ENCODE peak calls at places on chromosomes 7 and 10, in four cellular contexts. One of them, this sample, is unnamed.

GRCh38 chr7:70696139-70696782 is 435.7 kb upstream of the GALNT17 start:
- DNase-seq in body of pancreas: no peak
- DNase-seq in tibial nerve: no peak
- DNase-seq in IMR-90: peak; percentile 52
- DNase-seq in this sample: no peak

GRCh38 chr7:36182854-36183604 is 30.0 kb downstream of the EEPD1 start:
- DNase-seq in body of pancreas: peak; percentile 40
- DNase-seq in tibial nerve: no peak
- DNase-seq in IMR-90: no peak
- DNase-seq in this sample: no peak

GRCh38 chr10:58028597-58029366 is 238.9 kb downstream of the IPMK start:
- DNase-seq in body of pancreas: no peak
- DNase-seq in tibial nerve: no peak
- DNase-seq in IMR-90: peak; percentile 89
- DNase-seq in this sample: no peak

GRCh38 chr7:3300221-3300650 is 816 bp upstream of the SDK1 start:
- DNase-seq in body of pancreas: peak; percentile 49
- DNase-seq in tibial nerve: no peak
- DNase-seq in IMR-90: peak; percentile 15
- DNase-seq in this sample: no peak

GRCh38 chr7:125423444-125424155 is 494.0 kb upstream of the POT1 start:
- DNase-seq in body of pancreas: no peak
- DNase-seq in tibial nerve: no peak
- DNase-seq in IMR-90: no peak
- DNase-seq in this sample: no peak

GRCh38 chr7:157253850-157254249 is 83.0 kb upstream of the DNAJB6 start:
- DNase-seq in body of pancreas: peak; percentile 92
- DNase-seq in tibial nerve: no peak
- DNase-seq in IMR-90: no peak
- DNase-seq in this sample: peak; percentile 98

GRCh38 chr10:75034131-75034512 is 77.3 kb upstream of the SAMD8 start:
- DNase-seq in body of pancreas: no peak
- DNase-seq in tibial nerve: no peak
- DNase-seq in IMR-90: no peak
- DNase-seq in this sample: no peak

GRCh38 chr7:132654150-132654549 is 77.9 kb upstream of the PLXNA4 start:
- DNase-seq in body of pancreas: no peak
- DNase-seq in tibial nerve: no peak
- DNase-seq in IMR-90: no peak
- DNase-seq in this sample: no peak

GRCh38 chr7:90749774-90750173 is 153.7 kb downstream of the CDK14 start:
- DNase-seq in body of pancreas: no peak
- DNase-seq in tibial nerve: no peak
- DNase-seq in IMR-90: peak; percentile 33
- DNase-seq in this sample: no peak

GRCh38 chr7:20113423-20114027 is 103.7 kb downstream of the MACC1 start:
- DNase-seq in body of pancreas: no peak
- DNase-seq in tibial nerve: no peak
- DNase-seq in IMR-90: no peak
- DNase-seq in this sample: no peak

GRCh38 chr10:2791774-2792443 is 275.4 kb upstream of the PFKP start:
- DNase-seq in body of pancreas: no peak
- DNase-seq in tibial nerve: no peak
- DNase-seq in IMR-90: no peak
- DNase-seq in this sample: no peak

GRCh38 chr7:142796501-142797341 is 26.0 kb downstream of the PRSS2 start:
- DNase-seq in body of pancreas: no peak
- DNase-seq in tibial nerve: no peak
- DNase-seq in IMR-90: no peak
- DNase-seq in this sample: no peak

GRCh38 chr10:25639646-25640045 is 294.4 kb upstream of the MYO3A start:
- DNase-seq in body of pancreas: no peak
- DNase-seq in tibial nerve: no peak
- DNase-seq in IMR-90: no peak
- DNase-seq in this sample: no peak

GRCh38 chr10:69009360-69009759 is 20.8 kb downstream of the KIFBP start:
- DNase-seq in body of pancreas: no peak
- DNase-seq in tibial nerve: no peak
- DNase-seq in IMR-90: peak; percentile 72
- DNase-seq in this sample: no peak

GRCh38 chr10:53980210-53980609 is 820.8 kb downstream of the PCDH15 start:
- DNase-seq in body of pancreas: no peak
- DNase-seq in tibial nerve: no peak
- DNase-seq in IMR-90: no peak
- DNase-seq in this sample: no peak

GRCh38 chr7:78601728-78602127 is 803.2 kb downstream of the PHTF2 start:
- DNase-seq in body of pancreas: no peak
- DNase-seq in tibial nerve: no peak
- DNase-seq in IMR-90: peak; percentile 34
- DNase-seq in this sample: no peak

GRCh38 chr10:122557516-122557915 is 3.0 kb upstream of the DMBT1 start:
- DNase-seq in body of pancreas: no peak
- DNase-seq in tibial nerve: no peak
- DNase-seq in IMR-90: no peak
- DNase-seq in this sample: no peak

GRCh38 chr7:41096921-41097320 is 606.0 kb downstream of the INHBA start:
- DNase-seq in body of pancreas: no peak
- DNase-seq in tibial nerve: no peak
- DNase-seq in IMR-90: peak; percentile 98
- DNase-seq in this sample: no peak

GRCh38 chr10:6148251-6148691 is 54.5 kb upstream of the PFKFB3 start:
- DNase-seq in body of pancreas: no peak
- DNase-seq in tibial nerve: no peak
- DNase-seq in IMR-90: no peak
- DNase-seq in this sample: no peak

GRCh38 chr10:122463466-122464157 is 2.3 kb downstream of the HTRA1 start:
- DNase-seq in body of pancreas: no peak
- DNase-seq in tibial nerve: no peak
- DNase-seq in IMR-90: no peak
- DNase-seq in this sample: no peak

GRCh38 chr10:88095291-88095721 is 231.9 kb downstream of the PTEN start:
- DNase-seq in body of pancreas: no peak
- DNase-seq in tibial nerve: no peak
- DNase-seq in IMR-90: peak; percentile 89
- DNase-seq in this sample: no peak

GRCh38 chr7:2522780-2523433 is 3.3 kb downstream of the LFNG start:
- DNase-seq in body of pancreas: peak; percentile 52
- DNase-seq in tibial nerve: no peak
- DNase-seq in IMR-90: no peak
- DNase-seq in this sample: no peak

GRCh38 chr10:70678757-70679489 is 6.6 kb downstream of the ADAMTS14 start:
- DNase-seq in body of pancreas: no peak
- DNase-seq in tibial nerve: no peak
- DNase-seq in IMR-90: no peak
- DNase-seq in this sample: no peak

GRCh38 chr10:120098242-120098930 is 205.9 kb downstream of the SEC23IP start:
- DNase-seq in body of pancreas: no peak
- DNase-seq in tibial nerve: no peak
- DNase-seq in IMR-90: no peak
- DNase-seq in this sample: no peak

GRCh38 chr7:1922071-1922869 is 252.2 kb downstream of the ELFN1 start:
- DNase-seq in body of pancreas: no peak
- DNase-seq in tibial nerve: no peak
- DNase-seq in IMR-90: peak; percentile 17
- DNase-seq in this sample: no peak

GRCh38 chr7:35605760-35606159 is 89.2 kb downstream of the HERPUD2 start:
- DNase-seq in body of pancreas: no peak
- DNase-seq in tibial nerve: no peak
- DNase-seq in IMR-90: peak; percentile 82
- DNase-seq in this sample: no peak

GRCh38 chr7:14048889-14049288 is 59.4 kb upstream of the ETV1 start:
- DNase-seq in body of pancreas: no peak
- DNase-seq in tibial nerve: no peak
- DNase-seq in IMR-90: no peak
- DNase-seq in this sample: peak; percentile 17

GRCh38 chr10:48800283-48800675 is 115.6 kb downstream of the WDFY4 start:
- DNase-seq in body of pancreas: no peak
- DNase-seq in tibial nerve: no peak
- DNase-seq in IMR-90: no peak
- DNase-seq in this sample: no peak

GRCh38 chr7:2151235-2151634 is 81.5 kb downstream of the MAD1L1 start:
- DNase-seq in body of pancreas: no peak
- DNase-seq in tibial nerve: no peak
- DNase-seq in IMR-90: no peak
- DNase-seq in this sample: no peak

GRCh38 chr10:44470779-44471178 is 85.9 kb upstream of the CXCL12 start:
- DNase-seq in body of pancreas: no peak
- DNase-seq in tibial nerve: no peak
- DNase-seq in IMR-90: no peak
- DNase-seq in this sample: no peak

GRCh38 chr10:74118794-74119193 is 31.8 kb downstream of the AP3M1 start:
- DNase-seq in body of pancreas: no peak
- DNase-seq in tibial nerve: no peak
- DNase-seq in IMR-90: no peak
- DNase-seq in this sample: no peak

DNA sequence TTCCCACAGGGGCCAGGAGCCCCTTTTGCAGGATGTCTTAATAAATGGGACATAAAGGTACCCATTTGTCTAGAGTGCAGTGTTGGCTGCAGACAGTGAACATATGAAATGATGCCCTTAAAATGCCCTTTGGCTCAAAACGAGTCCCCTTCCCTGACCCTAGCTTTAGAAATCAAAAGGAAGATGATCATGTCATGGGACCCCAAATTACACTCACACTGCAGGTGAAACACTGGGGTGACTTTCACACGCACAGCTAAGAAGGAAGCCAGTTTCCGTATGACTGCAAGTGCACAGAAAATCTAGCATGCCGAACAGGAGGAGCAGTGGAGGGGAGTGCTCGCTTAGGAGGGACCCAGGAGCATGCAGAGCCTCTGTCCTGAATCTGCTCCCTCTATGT is 154.5 kb upstream of the KLF14 start:
- DNase-seq in body of pancreas: no peak
- DNase-seq in tibial nerve: no peak
- DNase-seq in IMR-90: no peak
- DNase-seq in this sample: no peak
- H3K27ac ChIP-seq in body of pancreas: no peak overlapping the region
- H3K27ac ChIP-seq in tibial nerve: peak overlapping the region; percentile 69
- H3K27ac ChIP-seq in IMR-90: peak overlapping the region; percentile 84
- H3K27ac ChIP-seq in this sample: peak overlapping the region; percentile 100

DNA sequence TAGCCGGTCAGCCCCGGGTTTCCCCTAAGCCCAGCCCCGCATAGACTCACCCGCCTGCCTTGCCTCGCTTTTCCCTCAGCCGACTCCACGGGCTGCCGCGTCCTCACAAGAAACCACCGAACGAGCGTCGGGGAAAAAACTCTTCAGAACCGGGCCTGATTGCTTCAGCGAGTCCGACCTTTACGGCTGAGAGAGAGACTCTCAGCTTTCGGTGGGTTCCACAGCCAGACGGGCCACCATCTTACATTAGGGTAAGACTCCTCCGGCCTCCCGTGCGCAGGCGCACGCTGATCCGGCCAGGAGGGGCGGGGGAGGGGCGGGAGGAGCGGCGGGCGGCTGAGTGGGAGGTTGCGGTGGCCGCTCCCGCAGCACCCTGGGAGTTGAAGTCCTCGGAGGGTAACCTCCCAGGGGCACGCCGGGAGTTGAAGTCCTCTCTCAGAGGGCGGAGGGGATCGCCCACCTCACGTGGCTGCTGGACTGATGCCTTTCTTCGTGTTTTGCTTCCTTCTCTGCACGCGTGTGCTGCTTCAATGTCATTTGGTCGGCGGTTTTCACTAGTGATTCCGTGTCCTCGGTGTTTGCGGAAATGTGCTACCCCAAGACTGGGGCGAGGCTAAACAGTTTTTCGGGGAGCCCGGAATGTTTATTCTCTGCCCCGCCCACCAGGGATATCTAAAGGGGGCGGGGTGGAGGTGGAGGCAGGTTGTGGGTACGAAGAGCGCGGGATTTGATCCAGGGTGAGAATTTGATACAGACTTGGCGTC is at the start of gene CNOT4:
- DNase-seq in body of pancreas: peak; percentile 96
- DNase-seq in tibial nerve: peak; percentile 90
- DNase-seq in IMR-90: peak; percentile 92
- DNase-seq in this sample: peak; percentile 96
- TF ChIP-seq POLR2A in body of pancreas: peak; percentile 80
- TF ChIP-seq POLR2A in tibial nerve: peak; percentile 69
- TF ChIP-seq POLR2A in IMR-90: peak; percentile 93
- TF ChIP-seq POLR2A in this sample: no peak

GRCh38 chr7:16967174-16967868 is 85.5 kb upstream of the AGR3 start:
- DNase-seq in body of pancreas: no peak
- DNase-seq in tibial nerve: no peak
- DNase-seq in IMR-90: peak; percentile 33
- DNase-seq in this sample: no peak
- H3K27ac ChIP-seq in body of pancreas: no peak overlapping the region
- H3K27ac ChIP-seq in tibial nerve: no peak overlapping the region
- H3K27ac ChIP-seq in IMR-90: no peak overlapping the region
- H3K27ac ChIP-seq in this sample: no peak overlapping the region

GRCh38 chr7:105521731-105522458 is at the start of gene PUS7:
- DNase-seq in body of pancreas: peak; percentile 90
- DNase-seq in tibial nerve: peak; percentile 79
- DNase-seq in IMR-90: peak; percentile 88
- DNase-seq in this sample: peak; percentile 89
- TF ChIP-seq POLR2A in body of pancreas: peak; percentile 74
- TF ChIP-seq POLR2A in tibial nerve: peak; percentile 23
- TF ChIP-seq POLR2A in IMR-90: peak; percentile 84
- TF ChIP-seq POLR2A in this sample: no peak

GRCh38 chr7:106773228-106773627 is 91.9 kb upstream of the PIK3CG start:
- DNase-seq in body of pancreas: no peak
- DNase-seq in tibial nerve: no peak
- DNase-seq in IMR-90: no peak
- DNase-seq in this sample: peak; percentile 58
- H3K27ac ChIP-seq in body of pancreas: no peak overlapping the region
- H3K27ac ChIP-seq in tibial nerve: no peak overlapping the region
- H3K27ac ChIP-seq in IMR-90: peak overlapping the region; percentile 84
- H3K27ac ChIP-seq in this sample: peak overlapping the region; percentile 91

GRCh38 chr10:114819313-114819712 is 2.3 kb upstream of the FHIP2A start:
- DNase-seq in body of pancreas: no peak
- DNase-seq in tibial nerve: no peak
- DNase-seq in IMR-90: no peak
- DNase-seq in this sample: no peak

GRCh38 chr10:114822771-114823463 is 1.3 kb downstream of the FHIP2A start:
- DNase-seq in body of pancreas: no peak
- DNase-seq in tibial nerve: no peak
- DNase-seq in IMR-90: peak; percentile 74
- DNase-seq in this sample: no peak

GRCh38 chr10:114821915-114822770 is 563 bp downstream of the FHIP2A start:
- DNase-seq in body of pancreas: no peak
- DNase-seq in tibial nerve: no peak
- DNase-seq in IMR-90: peak; percentile 14
- DNase-seq in this sample: peak; percentile 38

GRCh38 chr10:114824396-114824795 is 2.8 kb downstream of the FHIP2A start:
- DNase-seq in body of pancreas: no peak
- DNase-seq in tibial nerve: no peak
- DNase-seq in IMR-90: peak; percentile 21
- DNase-seq in this sample: no peak

GRCh38 chr10:114821293-114821914 is at the start of gene FHIP2A:
- DNase-seq in body of pancreas: peak; percentile 76
- DNase-seq in tibial nerve: peak; percentile 63
- DNase-seq in IMR-90: peak; percentile 66
- DNase-seq in this sample: peak; percentile 71
- TF ChIP-seq POLR2A in body of pancreas: peak; percentile 29
- TF ChIP-seq POLR2A in tibial nerve: peak; percentile 26
- TF ChIP-seq POLR2A in IMR-90: peak; percentile 27
- TF ChIP-seq POLR2A in this sample: peak; percentile 47

This sample was measured in thyroid gland.